ENCODE peak calls at places on chromosome 7, in nine cellular contexts. C, H, V, I, L, J, A, E and X are unnamed samples.
A peak's percentile ranks its signal among the peaks of the same experiment; 100 is the strongest.

GRCh38 chr7:450741-451140 is 68.9 kb downstream of the PDGFA start:
- DNase-seq in C (no peak), H (no peak), V (no peak), I (no peak), L (no peak), J (no peak), A (no peak), E (no peak), X (no peak)

GRCh38 chr7:69663911-69664310 is 65.6 kb downstream of the AUTS2 start:
- DNase-seq in C (no peak), H (no peak), V (no peak), I (no peak), L (no peak), J (no peak), A (no peak), E (no peak), X (no peak)

GRCh38 chr7:102974366-102975236 is 61.8 kb downstream of the LRRC17 start:
- DNase-seq in C (no peak), H (no peak), V (no peak), I (peak; percentile 8), L (no peak), J (no peak), A (no peak), E (no peak), X (no peak)

GRCh38 chr7:102875700-102876192 is 37.1 kb upstream of the LRRC17 start:
- DNase-seq in C (no peak), H (no peak), V (no peak), I (peak; percentile 100), L (no peak), J (peak; percentile 98), A (no peak), E (peak; percentile 98), X (no peak)

GRCh38 chr7:151078233-151079040 is 2.2 kb downstream of the FASTK start:
- DNase-seq in C (no peak), H (no peak), V (no peak), I (peak; percentile 48), L (no peak), J (no peak), A (no peak), E (peak; percentile 45), X (no peak)

GRCh38 chr7:90222811-90223725 is 11.5 kb downstream of the STEAP2 start:
- DNase-seq in C (no peak), H (peak; percentile 20), V (peak; percentile 54), I (peak; percentile 66), L (no peak), J (no peak), A (no peak), E (peak; percentile 97), X (no peak)

GRCh38 chr7:41732279-41733062 is 29.6 kb upstream of the INHBA start:
- DNase-seq in C (no peak), H (no peak), V (no peak), I (peak; percentile 50), L (no peak), J (peak; percentile 1), A (no peak), E (peak; percentile 24), X (no peak)

GRCh38 chr7:133436014-133436428 is 183.1 kb downstream of the EXOC4 start:
- DNase-seq in C (no peak), H (no peak), V (no peak), I (peak; percentile 93), L (no peak), J (no peak), A (no peak), E (peak; percentile 90), X (no peak)

GRCh38 chr7:106104861-106105260 is 7.3 kb downstream of the SYPL1 start:
- DNase-seq in C (no peak), H (no peak), V (no peak), I (no peak), L (no peak), J (no peak), A (no peak), E (no peak), X (no peak)

GRCh38 chr7:78530351-78530750 is 731.8 kb downstream of the PHTF2 start:
- DNase-seq in C (no peak), H (no peak), V (no peak), I (peak; percentile 79), L (no peak), J (no peak), A (no peak), E (peak; percentile 57), X (no peak)

DNA sequence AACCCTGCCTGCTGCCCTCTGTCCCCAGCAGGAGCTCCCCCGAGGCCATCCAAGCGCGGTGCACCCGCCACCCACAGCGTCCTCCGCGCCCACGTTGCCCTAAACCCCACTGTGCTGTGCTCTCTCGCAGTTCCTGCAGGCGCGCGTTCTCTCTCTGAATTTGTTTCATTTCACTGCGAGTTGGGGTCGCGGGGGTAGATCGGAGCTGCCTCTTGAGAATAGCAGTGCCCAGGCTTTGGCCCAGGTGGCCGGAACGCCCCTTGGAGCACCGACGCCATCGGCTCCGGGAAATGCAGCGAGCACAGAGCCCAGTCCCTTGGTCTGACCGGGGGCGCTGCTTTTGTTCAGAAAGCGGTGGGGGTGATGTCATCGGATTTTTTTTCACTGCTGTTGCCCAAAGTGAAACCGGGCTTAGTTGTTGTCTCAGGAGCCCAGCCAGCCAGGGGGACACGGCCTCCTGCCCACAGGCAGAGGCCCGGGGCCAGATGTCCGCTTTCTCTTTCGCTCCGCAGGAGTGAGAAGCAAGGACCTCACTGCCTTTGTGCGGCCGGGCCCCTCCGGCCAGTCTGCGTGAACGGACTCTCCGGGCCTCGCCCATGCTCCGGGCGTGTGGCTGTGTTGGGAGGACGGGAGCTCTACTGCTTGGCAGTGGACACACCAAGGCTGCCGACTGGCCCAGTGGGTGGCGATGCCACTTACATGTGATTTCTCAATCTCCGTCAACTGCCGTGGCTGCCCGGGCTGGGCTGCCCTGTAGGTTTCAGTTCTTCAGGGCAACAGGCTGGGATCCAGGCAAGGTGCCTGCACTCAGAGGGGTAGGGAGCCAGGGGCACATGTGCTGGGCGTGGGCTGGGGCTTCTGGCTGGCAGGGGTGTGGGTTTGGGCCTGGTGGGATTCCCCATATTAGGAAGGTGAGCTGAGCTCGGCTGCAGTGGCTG is 43.2 kb downstream of the FOXK1 start:
- DNase-seq in C (peak; percentile 55), H (peak; percentile 87), V (no peak), I (peak; percentile 95), L (peak; percentile 62), J (no peak), A (peak; percentile 81), E (peak; percentile 85), X (no peak)
- TF ChIP-seq CTCF in C (no peak), H (no peak), V (no peak), I (no peak), L (no peak), J (no peak), A (no peak), E (no peak), X (peak; percentile 4)

GRCh38 chr7:2734084-2734601 is 46.1 kb downstream of the AMZ1 start:
- DNase-seq in C (no peak), H (no peak), V (no peak), I (no peak), L (no peak), J (no peak), A (no peak), E (no peak), X (no peak)

GRCh38 chr7:2730846-2731770 is 43.1 kb downstream of the AMZ1 start:
- DNase-seq in C (no peak), H (no peak), V (no peak), I (no peak), L (no peak), J (no peak), A (no peak), E (no peak), X (no peak)

GRCh38 chr7:2734761-2735571 is 47.0 kb downstream of the AMZ1 start:
- DNase-seq in C (no peak), H (peak; percentile 51), V (no peak), I (no peak), L (peak; percentile 33), J (no peak), A (no peak), E (no peak), X (no peak)

GRCh38 chr7:2732388-2732787 is 44.4 kb downstream of the AMZ1 start:
- DNase-seq in C (no peak), H (no peak), V (no peak), I (no peak), L (no peak), J (no peak), A (no peak), E (no peak), X (no peak)

DNA sequence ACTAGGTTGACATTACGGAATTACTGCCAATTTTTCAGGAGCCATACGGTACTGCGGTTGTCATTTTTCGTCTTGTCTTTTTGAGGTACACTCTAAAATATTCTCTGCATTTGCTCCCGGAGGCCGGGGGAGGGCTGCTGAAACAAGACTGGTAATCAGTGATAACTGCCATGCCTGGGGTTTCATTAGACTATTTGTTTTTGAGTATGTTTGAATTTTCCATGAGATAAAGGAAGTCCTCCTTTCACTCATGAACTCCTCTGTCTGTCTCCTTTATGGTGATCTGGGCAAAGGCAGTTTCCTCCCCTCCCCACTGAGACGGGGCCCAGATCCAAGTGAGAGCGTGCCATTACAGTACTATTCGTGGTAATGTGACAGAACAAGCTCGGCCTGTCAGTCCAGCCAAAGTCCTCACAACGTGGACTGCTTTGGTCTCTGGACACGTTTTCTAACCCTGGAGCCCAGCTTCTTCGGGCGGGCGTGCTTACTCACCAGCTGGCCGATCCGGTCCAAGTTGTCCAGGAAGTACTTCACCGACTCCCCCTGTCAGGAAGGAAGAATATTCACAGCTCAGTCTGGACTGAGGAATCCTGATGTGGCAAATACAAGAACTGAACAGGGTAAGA is 45.1 kb downstream of the AMZ1 start:
- DNase-seq in C (no peak), H (peak; percentile 66), V (no peak), I (peak; percentile 81), L (peak; percentile 41), J (no peak), A (no peak), E (peak; percentile 68), X (no peak)
- TF ChIP-seq CTCF in C (no peak), H (no peak), V (no peak), I (no peak), L (no peak), J (no peak), A (no peak), E (no peak), X (no peak)

GRCh38 chr7:94249631-94250030 is 145.1 kb upstream of the COL1A2 start:
- DNase-seq in C (no peak), H (no peak), V (no peak), I (no peak), L (no peak), J (no peak), A (no peak), E (no peak), X (no peak)
- TF ChIP-seq CTCF in C (no peak), H (no peak), V (no peak), I (no peak), L (no peak), J (no peak), A (no peak), E (no peak), X (no peak)

DNA sequence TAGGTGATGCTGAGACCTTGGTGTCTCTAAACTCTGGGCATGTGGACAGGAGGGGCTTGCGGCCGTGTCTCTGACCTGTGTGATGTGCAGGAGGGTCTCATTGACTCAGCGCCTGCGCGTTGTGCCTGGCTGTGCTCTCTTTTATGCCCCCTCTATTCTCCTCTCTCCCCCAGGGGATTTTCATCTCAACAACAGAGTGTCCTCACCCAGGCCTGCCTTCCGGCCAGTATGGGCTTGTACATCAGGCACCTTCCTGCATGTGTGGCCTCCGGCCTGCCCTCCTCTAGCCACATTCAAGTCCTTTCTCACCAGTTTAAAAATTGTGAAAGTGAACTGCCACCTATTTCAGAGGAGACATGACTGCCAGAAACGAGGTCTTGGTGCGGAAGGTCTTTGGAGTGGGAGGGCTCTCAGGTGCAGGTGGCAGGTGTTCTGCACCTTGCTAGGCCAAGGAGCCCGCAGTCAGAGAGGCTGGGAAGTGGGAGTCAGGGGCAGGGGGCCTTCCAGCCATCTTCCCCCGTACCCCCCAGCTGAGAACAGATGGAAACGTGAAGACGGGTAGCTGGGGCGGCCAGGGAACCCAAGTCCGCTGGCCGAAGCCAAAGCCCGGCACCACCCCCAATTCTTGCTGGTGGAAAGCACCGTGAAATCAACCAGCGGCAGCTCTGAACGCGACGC is 531 bp upstream of the INTS15 start:
- DNase-seq in C (no peak), H (no peak), V (no peak), I (no peak), L (no peak), J (no peak), A (no peak), E (no peak), X (no peak)
- TF ChIP-seq CTCF in C (no peak), H (no peak), V (no peak), I (no peak), L (no peak), J (no peak), A (no peak), E (no peak), X (no peak)